ENCODE peak calls at places on chromosomes 5 and 9, in five cellular contexts. One of them, this sample, is unnamed.
A peak's percentile ranks its signal among the peaks of the same experiment; 100 is the strongest.

GRCh38 chr5:136006164-136006563 is 22.6 kb upstream of the TGFBI start:
- DNase-seq in upper lobe of left lung: no peak
- DNase-seq in left ventricle myocardium inferior: no peak
- DNase-seq in astrocyte of the spinal cord: no peak
- DNase-seq in heart left ventricle: no peak
- DNase-seq in this sample: no peak

GRCh38 chr9:113187935-113188595 is 33.0 kb downstream of the FKBP15 start:
- DNase-seq in left ventricle myocardium inferior: peak; percentile 17
- DNase-seq in astrocyte of the spinal cord: peak; percentile 79
- DNase-seq in heart left ventricle: peak; percentile 33
- DNase-seq in upper lobe of left lung: no peak
- DNase-seq in this sample: no peak

GRCh38 chr5:155480731-155481131 is 467.2 kb downstream of the KIF4B start:
- DNase-seq in astrocyte of the spinal cord: no peak
- DNase-seq in heart left ventricle: peak; percentile 23
- DNase-seq in left ventricle myocardium inferior: peak; percentile 18
- DNase-seq in upper lobe of left lung: no peak
- DNase-seq in this sample: no peak

GRCh38 chr5:103243665-103244064 is 14.9 kb upstream of the MACIR start:
- DNase-seq in left ventricle myocardium inferior: no peak
- DNase-seq in upper lobe of left lung: no peak
- DNase-seq in heart left ventricle: no peak
- DNase-seq in astrocyte of the spinal cord: peak; percentile 61
- DNase-seq in this sample: no peak

GRCh38 chr9:71120439-71121247 is 778 bp downstream of the TRPM3 start:
- DNase-seq in astrocyte of the spinal cord: no peak
- DNase-seq in left ventricle myocardium inferior: no peak
- DNase-seq in upper lobe of left lung: no peak
- DNase-seq in heart left ventricle: no peak
- DNase-seq in this sample: peak; percentile 70

GRCh38 chr5:145499483-145499882 is 335.7 kb downstream of the PRELID2 start:
- DNase-seq in upper lobe of left lung: no peak
- DNase-seq in heart left ventricle: no peak
- DNase-seq in astrocyte of the spinal cord: no peak
- DNase-seq in left ventricle myocardium inferior: no peak
- DNase-seq in this sample: no peak

GRCh38 chr9:135211524-135211890 is 124.0 kb downstream of the OLFM1 start:
- DNase-seq in upper lobe of left lung: no peak
- DNase-seq in astrocyte of the spinal cord: no peak
- DNase-seq in heart left ventricle: no peak
- DNase-seq in left ventricle myocardium inferior: no peak
- DNase-seq in this sample: no peak

GRCh38 chr9:83342731-83343130 is 195.5 kb downstream of the FRMD3 start:
- DNase-seq in astrocyte of the spinal cord: no peak
- DNase-seq in heart left ventricle: no peak
- DNase-seq in upper lobe of left lung: no peak
- DNase-seq in left ventricle myocardium inferior: no peak
- DNase-seq in this sample: no peak

GRCh38 chr5:177419045-177419444 is 7.4 kb upstream of the GRK6 start:
- DNase-seq in upper lobe of left lung: no peak
- DNase-seq in astrocyte of the spinal cord: no peak
- DNase-seq in heart left ventricle: no peak
- DNase-seq in left ventricle myocardium inferior: no peak
- DNase-seq in this sample: no peak

GRCh38 chr9:111158375-111158774 is 120.1 kb upstream of the LPAR1 start:
- DNase-seq in heart left ventricle: no peak
- DNase-seq in astrocyte of the spinal cord: peak; percentile 28
- DNase-seq in upper lobe of left lung: no peak
- DNase-seq in left ventricle myocardium inferior: no peak
- DNase-seq in this sample: no peak

GRCh38 chr9:114094971-114095370 is 4.1 kb downstream of the KIF12 start:
- DNase-seq in left ventricle myocardium inferior: no peak
- DNase-seq in astrocyte of the spinal cord: no peak
- DNase-seq in upper lobe of left lung: no peak
- DNase-seq in heart left ventricle: no peak
- DNase-seq in this sample: no peak

GRCh38 chr5:91464886-91465646 is 81.9 kb upstream of the ARRDC3 start:
- DNase-seq in left ventricle myocardium inferior: no peak
- DNase-seq in heart left ventricle: no peak
- DNase-seq in astrocyte of the spinal cord: peak; percentile 6
- DNase-seq in upper lobe of left lung: no peak
- DNase-seq in this sample: no peak

GRCh38 chr5:68196876-68197275 is 18.7 kb upstream of the PIK3R1 start:
- DNase-seq in upper lobe of left lung: no peak
- DNase-seq in astrocyte of the spinal cord: no peak
- DNase-seq in left ventricle myocardium inferior: no peak
- DNase-seq in heart left ventricle: peak; percentile 29
- DNase-seq in this sample: no peak

GRCh38 chr5:40165789-40166728 is 513.7 kb upstream of the PTGER4 start:
- DNase-seq in heart left ventricle: no peak
- DNase-seq in astrocyte of the spinal cord: peak; percentile 38
- DNase-seq in upper lobe of left lung: no peak
- DNase-seq in left ventricle myocardium inferior: no peak
- DNase-seq in this sample: no peak

GRCh38 chr5:10695055-10695649 is 65.9 kb downstream of the DAP start:
- DNase-seq in upper lobe of left lung: peak; percentile 87
- DNase-seq in left ventricle myocardium inferior: peak; percentile 76
- DNase-seq in heart left ventricle: peak; percentile 75
- DNase-seq in astrocyte of the spinal cord: peak; percentile 75
- DNase-seq in this sample: peak; percentile 18

GRCh38 chr9:97954550-97954989 is 16.6 kb upstream of the HEMGN start:
- DNase-seq in heart left ventricle: peak; percentile 19
- DNase-seq in left ventricle myocardium inferior: no peak
- DNase-seq in astrocyte of the spinal cord: peak; percentile 9
- DNase-seq in upper lobe of left lung: no peak
- DNase-seq in this sample: peak; percentile 24

GRCh38 chr9:36862206-36863145 is 171.6 kb downstream of the PAX5 start:
- DNase-seq in left ventricle myocardium inferior: no peak
- DNase-seq in heart left ventricle: no peak
- DNase-seq in astrocyte of the spinal cord: peak; percentile 27
- DNase-seq in upper lobe of left lung: peak; percentile 5
- DNase-seq in this sample: no peak

GRCh38 chr9:69785757-69786156 is 25.9 kb upstream of the PTAR1 start:
- DNase-seq in heart left ventricle: no peak
- DNase-seq in upper lobe of left lung: no peak
- DNase-seq in left ventricle myocardium inferior: no peak
- DNase-seq in astrocyte of the spinal cord: peak; percentile 74
- DNase-seq in this sample: no peak

GRCh38 chr5:123599171-123599570 is 87.2 kb downstream of the CSNK1G3 start:
- DNase-seq in heart left ventricle: no peak
- DNase-seq in left ventricle myocardium inferior: no peak
- DNase-seq in upper lobe of left lung: no peak
- DNase-seq in astrocyte of the spinal cord: no peak
- DNase-seq in this sample: no peak

GRCh38 chr9:126156898-126157297 is 169.7 kb upstream of the MVB12B start:
- DNase-seq in astrocyte of the spinal cord: no peak
- DNase-seq in upper lobe of left lung: no peak
- DNase-seq in left ventricle myocardium inferior: no peak
- DNase-seq in heart left ventricle: no peak
- DNase-seq in this sample: no peak

GRCh38 chr5:180334176-180334575 is 19.0 kb downstream of the GFPT2 start:
- DNase-seq in left ventricle myocardium inferior: no peak
- DNase-seq in astrocyte of the spinal cord: no peak
- DNase-seq in heart left ventricle: no peak
- DNase-seq in upper lobe of left lung: no peak
- DNase-seq in this sample: no peak

GRCh38 chr5:106312360-106312759 is 1358.4 kb downstream of the EFNA5 start:
- DNase-seq in upper lobe of left lung: no peak
- DNase-seq in heart left ventricle: no peak
- DNase-seq in astrocyte of the spinal cord: peak; percentile 49
- DNase-seq in left ventricle myocardium inferior: no peak
- DNase-seq in this sample: no peak

GRCh38 chr9:70352356-70352755 is 62.1 kb downstream of the KLF9 start:
- DNase-seq in left ventricle myocardium inferior: no peak
- DNase-seq in heart left ventricle: no peak
- DNase-seq in upper lobe of left lung: no peak
- DNase-seq in astrocyte of the spinal cord: peak; percentile 67
- DNase-seq in this sample: no peak

GRCh38 chr9:82404484-82405280 is 416.1 kb downstream of the SPATA31D1 start:
- DNase-seq in left ventricle myocardium inferior: no peak
- DNase-seq in heart left ventricle: no peak
- DNase-seq in upper lobe of left lung: no peak
- DNase-seq in astrocyte of the spinal cord: peak; percentile 29
- DNase-seq in this sample: no peak

GRCh38 chr9:134570151-134570621 is 71.4 kb upstream of the COL5A1 start:
- DNase-seq in upper lobe of left lung: no peak
- DNase-seq in heart left ventricle: no peak
- DNase-seq in astrocyte of the spinal cord: no peak
- DNase-seq in left ventricle myocardium inferior: peak; percentile 10
- DNase-seq in this sample: no peak

GRCh38 chr9:134624119-134624826 is 17.3 kb upstream of the COL5A1 start:
- DNase-seq in left ventricle myocardium inferior: no peak
- DNase-seq in astrocyte of the spinal cord: peak; percentile 22
- DNase-seq in heart left ventricle: no peak
- DNase-seq in upper lobe of left lung: peak; percentile 29
- DNase-seq in this sample: no peak

GRCh38 chr5:92378961-92379611 is 996.0 kb upstream of the ARRDC3 start:
- DNase-seq in left ventricle myocardium inferior: peak; percentile 20
- DNase-seq in heart left ventricle: no peak
- DNase-seq in astrocyte of the spinal cord: peak; percentile 56
- DNase-seq in upper lobe of left lung: peak; percentile 6
- DNase-seq in this sample: no peak

GRCh38 chr5:76714771-76715483 is 999 bp upstream of the F2R start:
- DNase-seq in astrocyte of the spinal cord: no peak
- DNase-seq in heart left ventricle: peak; percentile 46
- DNase-seq in left ventricle myocardium inferior: peak; percentile 30
- DNase-seq in upper lobe of left lung: peak; percentile 85
- DNase-seq in this sample: no peak
- H3K4me3 ChIP-seq in astrocyte of the spinal cord: peak overlapping the region; percentile 97
- H3K4me3 ChIP-seq in heart left ventricle: peak overlapping the region; percentile 93
- H3K4me3 ChIP-seq in left ventricle myocardium inferior: peak overlapping the region; percentile 76
- H3K4me3 ChIP-seq in upper lobe of left lung: peak overlapping the region; percentile 87
- H3K4me3 ChIP-seq in this sample: peak overlapping the region; percentile 81

GRCh38 chr9:23826120-23826629 is at the start of gene ELAVL2:
- DNase-seq in left ventricle myocardium inferior: peak; percentile 80
- DNase-seq in astrocyte of the spinal cord: peak; percentile 99
- DNase-seq in heart left ventricle: peak; percentile 79
- DNase-seq in upper lobe of left lung: peak; percentile 92
- DNase-seq in this sample: peak; percentile 98

GRCh38 chr9:23825143-23825531 is 903 bp downstream of the ELAVL2 start:
- DNase-seq in left ventricle myocardium inferior: no peak
- DNase-seq in upper lobe of left lung: no peak
- DNase-seq in heart left ventricle: no peak
- DNase-seq in astrocyte of the spinal cord: no peak
- DNase-seq in this sample: no peak

GRCh38 chr9:23822331-23823169 is 3.5 kb downstream of the ELAVL2 start:
- DNase-seq in left ventricle myocardium inferior: no peak
- DNase-seq in astrocyte of the spinal cord: no peak
- DNase-seq in upper lobe of left lung: peak; percentile 62
- DNase-seq in heart left ventricle: no peak
- DNase-seq in this sample: no peak

GRCh38 chr9:23824241-23825142 is 1.5 kb downstream of the ELAVL2 start:
- DNase-seq in upper lobe of left lung: peak; percentile 49
- DNase-seq in heart left ventricle: no peak
- DNase-seq in astrocyte of the spinal cord: peak; percentile 60
- DNase-seq in left ventricle myocardium inferior: no peak
- DNase-seq in this sample: no peak

GRCh38 chr9:23825700-23826099 is 340 bp downstream of the ELAVL2 start:
- DNase-seq in upper lobe of left lung: no peak
- DNase-seq in astrocyte of the spinal cord: peak; percentile 62
- DNase-seq in heart left ventricle: no peak
- DNase-seq in left ventricle myocardium inferior: no peak
- DNase-seq in this sample: no peak
- H3K4me3 ChIP-seq in upper lobe of left lung: peak overlapping the region; percentile 39
- H3K4me3 ChIP-seq in astrocyte of the spinal cord: peak overlapping the region; percentile 51
- H3K4me3 ChIP-seq in heart left ventricle: peak overlapping the region; percentile 47
- H3K4me3 ChIP-seq in left ventricle myocardium inferior: peak overlapping the region; percentile 61
- H3K4me3 ChIP-seq in this sample: peak overlapping the region; percentile 79

DNA sequence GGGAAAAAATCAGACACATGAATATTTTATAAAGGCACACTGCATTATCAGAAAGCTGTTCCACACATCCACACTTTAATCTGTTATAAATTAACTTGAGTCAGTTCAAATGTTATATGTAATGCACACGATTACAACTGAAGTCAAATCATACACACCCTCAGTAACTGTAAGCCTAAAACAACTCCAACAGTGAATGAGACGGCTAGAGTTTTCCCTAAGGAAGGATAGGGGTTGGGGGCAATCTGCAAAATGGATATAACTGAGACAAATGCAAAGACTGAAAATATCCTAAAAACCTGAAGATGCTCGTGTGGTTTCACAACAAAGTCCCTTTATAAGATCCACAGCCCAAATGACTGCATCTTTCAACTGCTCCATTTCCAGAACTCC is 166.4 kb downstream of the BNC2 start:
- DNase-seq in astrocyte of the spinal cord: no peak
- DNase-seq in left ventricle myocardium inferior: no peak
- DNase-seq in heart left ventricle: no peak
- DNase-seq in upper lobe of left lung: no peak
- DNase-seq in this sample: no peak
- H3K4me3 ChIP-seq in astrocyte of the spinal cord: peak overlapping the region; percentile 41
- H3K4me3 ChIP-seq in left ventricle myocardium inferior: peak overlapping the region; percentile 57
- H3K4me3 ChIP-seq in heart left ventricle: peak overlapping the region; percentile 49
- H3K4me3 ChIP-seq in upper lobe of left lung: no peak overlapping the region
- H3K4me3 ChIP-seq in this sample: no peak overlapping the region

GRCh38 chr9:137498720-137499150 is 39.6 kb upstream of the NSMF start:
- DNase-seq in heart left ventricle: no peak
- DNase-seq in astrocyte of the spinal cord: no peak
- DNase-seq in upper lobe of left lung: peak; percentile 62
- DNase-seq in left ventricle myocardium inferior: no peak
- DNase-seq in this sample: no peak
- H3K4me3 ChIP-seq in heart left ventricle: no peak overlapping the region
- H3K4me3 ChIP-seq in astrocyte of the spinal cord: no peak overlapping the region
- H3K4me3 ChIP-seq in upper lobe of left lung: no peak overlapping the region
- H3K4me3 ChIP-seq in left ventricle myocardium inferior: no peak overlapping the region
- H3K4me3 ChIP-seq in this sample: peak overlapping the region; percentile 23

DNA sequence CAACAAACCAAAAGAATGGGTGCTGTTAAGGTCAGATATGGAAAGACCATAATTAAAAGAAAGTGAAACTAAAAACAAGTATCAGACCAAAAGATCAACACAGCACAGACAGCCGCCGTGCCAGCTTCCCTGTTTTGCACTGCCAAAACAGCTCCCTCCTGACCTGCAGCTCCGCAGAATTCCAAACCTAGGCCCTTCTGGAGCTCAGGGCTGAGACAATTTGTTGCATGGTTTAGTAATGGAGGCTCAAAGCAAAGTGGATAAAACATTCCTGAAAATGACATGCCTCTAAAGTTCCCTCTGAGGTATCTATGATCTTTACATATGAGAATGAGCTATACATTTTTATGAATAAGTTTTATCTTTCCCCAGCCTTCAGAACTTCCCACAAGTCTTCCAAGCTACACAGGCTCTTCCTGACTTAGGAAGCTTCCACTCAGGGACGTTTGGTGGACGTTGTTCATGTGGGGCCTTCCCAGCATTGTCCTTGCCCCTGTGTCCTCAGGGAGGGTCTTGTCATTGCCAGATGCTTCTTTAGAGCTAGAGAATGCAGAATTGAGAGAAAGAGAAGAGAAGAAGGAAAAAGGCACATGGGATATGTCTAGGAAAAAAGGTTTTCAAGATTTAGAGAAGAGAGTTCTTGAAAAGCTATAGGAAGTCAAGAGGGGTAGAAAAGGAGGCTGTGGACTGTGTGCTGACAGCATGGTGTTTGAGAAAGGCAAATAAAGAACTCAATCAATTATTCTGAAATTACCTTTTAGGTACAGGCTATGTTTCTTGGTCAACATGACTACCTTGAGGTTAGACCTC is 28.4 kb upstream of the SSBP2 start:
- DNase-seq in astrocyte of the spinal cord: peak; percentile 53
- DNase-seq in upper lobe of left lung: no peak
- DNase-seq in heart left ventricle: peak; percentile 58
- DNase-seq in left ventricle myocardium inferior: peak; percentile 58
- DNase-seq in this sample: no peak
- H3K4me3 ChIP-seq in astrocyte of the spinal cord: no peak overlapping the region
- H3K4me3 ChIP-seq in upper lobe of left lung: peak overlapping the region; percentile 39
- H3K4me3 ChIP-seq in heart left ventricle: peak overlapping the region; percentile 31
- H3K4me3 ChIP-seq in left ventricle myocardium inferior: peak overlapping the region; percentile 56
- H3K4me3 ChIP-seq in this sample: no peak overlapping the region

GRCh38 chr9:130938652-130939404 is at the start of gene FIBCD1:
- DNase-seq in left ventricle myocardium inferior: no peak
- DNase-seq in heart left ventricle: no peak
- DNase-seq in astrocyte of the spinal cord: peak; percentile 53
- DNase-seq in upper lobe of left lung: peak; percentile 89
- DNase-seq in this sample: no peak
- H3K4me3 ChIP-seq in left ventricle myocardium inferior: peak within 1 kb of the TSS; percentile 67
- H3K4me3 ChIP-seq in heart left ventricle: peak within 1 kb of the TSS; percentile 51
- H3K4me3 ChIP-seq in astrocyte of the spinal cord: peak within 1 kb of the TSS; percentile 46
- H3K4me3 ChIP-seq in upper lobe of left lung: peak within 1 kb of the TSS; percentile 56
- H3K4me3 ChIP-seq in this sample: peak within 1 kb of the TSS; percentile 46

This sample was measured in neuronal stem cell.